ENCODE peak calls at places on chromosomes 16 and 17, in eight cellular contexts. O, R, V, C, M, G, H and I are unnamed samples. For H3K4me1, the result is how much of the 10 kb centered on the place peaks cover.

GRCh38 chr17:732788-733720 is 658 bp downstream of the TLCD3A start:
- DNase-seq in O (peak), R (no peak), V (no peak), C (peak), M (peak), G (peak), H (peak), I (no peak)

GRCh38 chr16:13937411-13937810 is 17.5 kb downstream of the ERCC4 start:
- DNase-seq in O (no peak), R (no peak), V (no peak), C (no peak), M (no peak), G (no peak), H (no peak), I (no peak)

GRCh38 chr16:57795431-57795878 is 6.8 kb downstream of the KIFC3 start:
- DNase-seq in O (peak), R (no peak), V (no peak), C (no peak), M (peak), G (peak), H (peak), I (no peak)

GRCh38 chr17:40633871-40634270 is 13.7 kb downstream of the SMARCE1 start:
- DNase-seq in O (no peak), R (no peak), V (no peak), C (no peak), M (peak), G (peak), H (no peak), I (no peak)

GRCh38 chr17:42612013-42612412 is 2.5 kb downstream of the TUBG1 start:
- DNase-seq in O (no peak), R (no peak), V (no peak), C (no peak), M (no peak), G (no peak), H (no peak), I (no peak)

GRCh38 chr17:31171711-31172110 is 76.9 kb downstream of the NF1 start:
- DNase-seq in O (no peak), R (no peak), V (no peak), C (no peak), M (no peak), G (peak), H (no peak), I (no peak)

GRCh38 chr17:75536401-75536800 is 10.9 kb downstream of the LLGL2 start:
- DNase-seq in O (no peak), R (no peak), V (no peak), C (no peak), M (no peak), G (no peak), H (no peak), I (no peak)

GRCh38 chr17:38598995-38599394 is 6.8 kb downstream of the SRCIN1 start:
- DNase-seq in O (no peak), R (no peak), V (no peak), C (no peak), M (no peak), G (no peak), H (no peak), I (no peak)

GRCh38 chr17:50785942-50786570 is 18.7 kb upstream of the ANKRD40CL start:
- DNase-seq in O (no peak), R (no peak), V (no peak), C (no peak), M (peak), G (peak), H (no peak), I (no peak)

GRCh38 chr16:89563639-89564392 is 3.3 kb downstream of the RPL13 start:
- DNase-seq in O (no peak), R (no peak), V (no peak), C (no peak), M (no peak), G (no peak), H (no peak), I (no peak)

GRCh38 chr17:9772658-9773057 is 18.7 kb downstream of the DHRS7C start:
- DNase-seq in O (no peak), R (peak), V (no peak), C (no peak), M (no peak), G (no peak), H (no peak), I (no peak)

GRCh38 chr17:39927928-39928867 is 666 bp downstream of the LRRC3C start:
- DNase-seq in O (peak), R (peak), V (no peak), C (peak), M (no peak), G (peak), H (peak), I (peak)

GRCh38 chr17:4490637-4491061 is 8.0 kb upstream of the SPNS2 start:
- DNase-seq in O (no peak), R (no peak), V (no peak), C (no peak), M (no peak), G (no peak), H (no peak), I (no peak)

GRCh38 chr16:47037746-47038458 is 64.4 kb upstream of the DNAJA2 start:
- DNase-seq in O (peak), R (peak), V (peak), C (peak), M (peak), G (peak), H (peak), I (peak)

GRCh38 chr17:72576289-72576759 is 455.5 kb downstream of the SOX9 start:
- DNase-seq in O (no peak), R (no peak), V (no peak), C (no peak), M (no peak), G (no peak), H (peak), I (no peak)

GRCh38 chr17:19652595-19652994 is 4.0 kb downstream of the ALDH3A2 start:
- DNase-seq in O (no peak), R (no peak), V (no peak), C (no peak), M (no peak), G (no peak), H (no peak), I (no peak)

GRCh38 chr17:59278401-59278800 is 53.1 kb upstream of the YPEL2 start:
- DNase-seq in O (no peak), R (no peak), V (no peak), C (no peak), M (no peak), G (no peak), H (no peak), I (no peak)

GRCh38 chr16:82995927-82996441 is 369.2 kb downstream of the CDH13 start:
- DNase-seq in O (no peak), R (no peak), V (no peak), C (peak), M (peak), G (peak), H (no peak), I (no peak)

GRCh38 chr17:16870253-16871245 is 101.4 kb downstream of the TNFRSF13B start:
- DNase-seq in O (no peak), R (no peak), V (no peak), C (peak), M (no peak), G (no peak), H (no peak), I (no peak)

GRCh38 chr17:59427996-59428395 is 96.5 kb downstream of the YPEL2 start:
- DNase-seq in O (no peak), R (no peak), V (no peak), C (peak), M (no peak), G (peak), H (no peak), I (no peak)

GRCh38 chr17:77145635-77146632 is 5.2 kb downstream of the SEC14L1 start:
- DNase-seq in O (peak), R (peak), V (no peak), C (no peak), M (no peak), G (peak), H (no peak), I (no peak)

GRCh38 chr17:65565559-65565958 is 4.1 kb upstream of the AXIN2 start:
- DNase-seq in O (no peak), R (no peak), V (no peak), C (no peak), M (no peak), G (no peak), H (no peak), I (no peak)

GRCh38 chr17:8532021-8532420 is 96.3 kb downstream of the NDEL1 start:
- DNase-seq in O (no peak), R (no peak), V (no peak), C (no peak), M (no peak), G (peak), H (no peak), I (no peak)

GRCh38 chr17:30524847-30525246 is 47.6 kb downstream of the GOSR1 start:
- DNase-seq in O (no peak), R (no peak), V (no peak), C (no peak), M (no peak), G (peak), H (no peak), I (no peak)

GRCh38 chr16:73196670-73197069 is 148.7 kb upstream of the ZFHX3 start:
- DNase-seq in O (peak), R (peak), V (no peak), C (peak), M (peak), G (peak), H (peak), I (peak)

GRCh38 chr16:47311738-47312505 is 148.9 kb downstream of the ITFG1 start:
- DNase-seq in O (no peak), R (no peak), V (no peak), C (no peak), M (peak), G (peak), H (peak), I (peak)

GRCh38 chr16:57614546-57615343 is 13.7 kb upstream of the ADGRG1 start:
- DNase-seq in O (no peak), R (peak), V (no peak), C (no peak), M (no peak), G (no peak), H (no peak), I (no peak)

GRCh38 chr16:59612094-59612493 is 878.0 kb upstream of the GOT2 start:
- DNase-seq in O (no peak), R (no peak), V (no peak), C (no peak), M (no peak), G (no peak), H (no peak), I (no peak)

GRCh38 chr16:30602595-30603277 is 7.5 kb downstream of the ZNF689 start:
- DNase-seq in O (no peak), R (no peak), V (no peak), C (no peak), M (no peak), G (no peak), H (no peak), I (no peak)

GRCh38 chr17:47698749-47699535 is 5.0 kb downstream of the TBKBP1 start:
- DNase-seq in O (peak), R (peak), V (no peak), C (peak), M (peak), G (no peak), H (peak), I (no peak)

GRCh38 chr16:1146409-1146808 is 6.5 kb upstream of the CACNA1H start:
- DNase-seq in O (no peak), R (no peak), V (no peak), C (no peak), M (no peak), G (no peak), H (peak), I (no peak)

GRCh38 chr17:1745513-1746020 is 2.9 kb downstream of the SERPINF2 start:
- DNase-seq in O (no peak), R (no peak), V (no peak), C (no peak), M (no peak), G (no peak), H (no peak), I (no peak)
- H3K27ac ChIP-seq in O (no peak), R (no peak), V (no peak), C (no peak), M (no peak), G (no peak), H (no peak), I (no peak)

DNA sequence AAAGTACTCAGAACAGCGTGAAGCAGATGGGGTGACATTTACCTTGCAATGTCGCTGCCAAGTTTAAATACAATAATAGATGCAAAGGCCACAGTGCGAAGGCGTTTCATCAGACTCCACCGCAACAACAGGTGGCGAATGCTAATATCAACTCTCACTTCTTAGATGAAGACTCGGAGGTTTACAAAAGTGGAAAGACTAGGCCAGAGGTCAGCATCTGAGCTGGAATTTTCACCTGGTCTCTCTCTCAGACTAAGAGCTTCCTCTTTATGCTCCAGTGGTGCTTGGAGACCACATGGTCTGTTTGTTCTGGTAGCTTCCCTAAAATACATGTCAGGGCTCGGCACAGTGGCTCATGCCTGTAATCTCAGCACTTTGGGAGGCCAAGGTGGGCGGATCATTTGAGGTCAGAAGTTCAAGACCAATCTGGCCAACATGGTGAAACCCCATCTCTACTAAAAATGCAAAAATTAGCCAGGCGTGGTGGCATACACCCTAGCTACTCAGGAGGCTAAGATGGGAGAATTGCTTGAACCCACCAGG is 169.1 kb downstream of the XYLT1 start:
- DNase-seq in O (peak), R (no peak), V (no peak), C (no peak), M (no peak), G (no peak), H (no peak), I (no peak)
- H3K4me1 ChIP-seq in O (under half), R (under half), V (under half), C (under half), M (under half), G (under half), H (under half), I (under half)

GRCh38 chr17:81429813-81430510 is 34.7 kb downstream of the BAHCC1 start:
- DNase-seq in O (no peak), R (no peak), V (no peak), C (peak), M (no peak), G (no peak), H (peak), I (no peak)
- H3K4me3 ChIP-seq in O (no peak), R (peak), V (peak), C (no peak), M (no peak), G (no peak), H (no peak), I (no peak)

GRCh38 chr17:57375770-57376181 is 119.5 kb downstream of the MSI2 start:
- DNase-seq in O (no peak), R (no peak), V (no peak), C (no peak), M (peak), G (peak), H (no peak), I (no peak)
- H3K27ac ChIP-seq in O (no peak), R (no peak), V (no peak), C (no peak), M (peak), G (no peak), H (no peak), I (no peak)

GRCh38 chr17:46124695-46125592 is 68.3 kb downstream of the KANSL1 start:
- DNase-seq in O (no peak), R (no peak), V (no peak), C (no peak), M (no peak), G (no peak), H (no peak), I (no peak)

GRCh38 chr17:46127524-46127923 is 65.7 kb downstream of the KANSL1 start:
- DNase-seq in O (no peak), R (no peak), V (no peak), C (no peak), M (no peak), G (no peak), H (no peak), I (no peak)

GRCh38 chr17:46128453-46128852 is 64.8 kb downstream of the KANSL1 start:
- DNase-seq in O (no peak), R (no peak), V (no peak), C (no peak), M (no peak), G (no peak), H (no peak), I (no peak)

GRCh38 chr17:46125831-46126230 is 67.4 kb downstream of the KANSL1 start:
- DNase-seq in O (no peak), R (no peak), V (no peak), C (no peak), M (no peak), G (peak), H (no peak), I (no peak)

DNA sequence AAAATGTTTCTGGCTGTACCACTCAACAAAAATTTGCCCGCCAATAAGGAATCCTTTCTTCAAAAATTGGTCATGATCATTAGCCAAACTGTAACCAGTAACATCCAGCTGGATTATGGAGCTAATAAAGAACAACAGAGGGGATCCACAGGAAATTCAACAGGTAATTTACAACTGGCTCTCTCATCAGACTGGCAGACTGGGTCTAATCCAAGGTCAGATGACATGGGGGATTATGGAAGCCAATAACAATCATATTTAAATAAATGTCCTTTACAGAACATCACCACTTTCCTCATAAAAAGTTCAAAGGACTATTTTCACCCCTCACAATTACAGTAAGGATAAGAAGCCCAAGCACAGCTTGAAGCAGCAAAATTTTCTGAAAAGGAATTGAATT is 66.4 kb downstream of the KANSL1 start:
- DNase-seq in O (no peak), R (no peak), V (no peak), C (no peak), M (no peak), G (no peak), H (no peak), I (no peak)
- H3K4me1 ChIP-seq in O (under half), R (under half), V (under half), C (under half), M (under half), G (under half), H (half or more), I (under half)

DNA sequence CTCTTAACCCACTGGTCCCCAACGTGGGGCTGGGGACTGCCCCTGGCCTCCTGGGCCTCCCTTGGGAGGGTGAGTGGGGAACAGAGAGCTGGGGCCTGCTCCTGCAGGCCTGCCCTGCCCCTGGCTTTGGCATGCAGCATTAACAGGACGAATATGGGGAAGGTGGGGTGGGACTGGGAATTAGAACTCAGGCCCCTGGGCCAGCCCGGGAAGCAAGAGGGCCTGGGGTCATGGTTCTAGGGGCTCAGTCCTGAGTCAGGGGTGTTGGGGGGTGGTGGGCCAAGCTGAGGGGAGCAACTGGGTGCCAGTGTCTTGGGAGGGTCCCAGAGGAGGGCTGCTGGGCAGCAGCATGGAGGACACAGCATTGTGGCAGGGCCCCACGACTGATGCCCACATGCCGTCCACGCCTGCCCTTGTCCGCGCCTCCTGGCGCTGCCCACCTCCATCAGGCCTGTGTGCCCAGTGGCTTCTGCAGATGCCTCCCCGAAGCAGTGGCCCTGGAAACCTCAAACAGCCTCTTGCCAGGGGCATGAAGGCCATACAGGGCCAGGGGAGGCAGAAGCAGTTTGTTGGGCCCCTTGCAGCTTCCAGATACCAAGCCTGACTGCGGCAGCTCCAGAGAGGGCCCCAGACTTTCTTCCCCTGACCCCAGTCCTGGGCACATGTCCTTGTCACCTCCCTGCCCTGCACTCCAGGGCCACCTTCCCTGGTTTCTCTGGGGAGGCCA is 4.8 kb downstream of the MAP2K3 start:
- DNase-seq in O (no peak), R (no peak), V (no peak), C (no peak), M (no peak), G (no peak), H (no peak), I (no peak)
- H3K4me3 ChIP-seq in O (no peak), R (no peak), V (peak), C (no peak), M (no peak), G (no peak), H (no peak), I (no peak)